ENCODE peak calls at places on chromosomes 11 and 22, in seven cellular contexts. One of them, this sample, is unnamed.

GRCh38 chr11:1837171-1838076 is 1.4 kb upstream of the TNNI2 start:
- DNase-seq in left ventricle myocardium inferior: peak; percentile 69
- DNase-seq in pancreas: peak; percentile 60
- DNase-seq in GM13977: peak; percentile 96
- DNase-seq in CD4-positive, alpha-beta T cell: peak; percentile 76
- DNase-seq in WTC11: peak; percentile 88
- DNase-seq in epithelial cell of esophagus: peak; percentile 51
- DNase-seq in this sample: peak; percentile 89

GRCh38 chr22:41217553-41218157 is 12.5 kb downstream of the L3MBTL2 start:
- DNase-seq in left ventricle myocardium inferior: peak; percentile 80
- DNase-seq in pancreas: no peak
- DNase-seq in GM13977: peak; percentile 71
- DNase-seq in CD4-positive, alpha-beta T cell: peak; percentile 29
- DNase-seq in WTC11: peak; percentile 52
- DNase-seq in epithelial cell of esophagus: peak; percentile 87
- DNase-seq in this sample: peak; percentile 77

GRCh38 chr22:31102441-31103081 is 4.8 kb downstream of the SELENOM start:
- DNase-seq in left ventricle myocardium inferior: peak; percentile 72
- DNase-seq in pancreas: peak; percentile 31
- DNase-seq in GM13977: no peak
- DNase-seq in CD4-positive, alpha-beta T cell: no peak
- DNase-seq in WTC11: no peak
- DNase-seq in epithelial cell of esophagus: peak; percentile 80
- DNase-seq in this sample: no peak

GRCh38 chr22:27990879-27991278 is 71.8 kb upstream of the PITPNB start:
- DNase-seq in left ventricle myocardium inferior: peak; percentile 81
- DNase-seq in pancreas: no peak
- DNase-seq in GM13977: peak; percentile 68
- DNase-seq in CD4-positive, alpha-beta T cell: no peak
- DNase-seq in WTC11: peak; percentile 83
- DNase-seq in epithelial cell of esophagus: peak; percentile 10
- DNase-seq in this sample: peak; percentile 55

GRCh38 chr22:37880668-37881440 is 25.2 kb upstream of the MICALL1 start:
- DNase-seq in left ventricle myocardium inferior: no peak
- DNase-seq in pancreas: no peak
- DNase-seq in GM13977: no peak
- DNase-seq in CD4-positive, alpha-beta T cell: no peak
- DNase-seq in WTC11: no peak
- DNase-seq in epithelial cell of esophagus: peak; percentile 68
- DNase-seq in this sample: no peak

GRCh38 chr11:2892215-2893020 is 6.8 kb upstream of the CDKN1C start:
- DNase-seq in left ventricle myocardium inferior: peak; percentile 54
- DNase-seq in pancreas: no peak
- DNase-seq in GM13977: peak; percentile 86
- DNase-seq in CD4-positive, alpha-beta T cell: peak; percentile 66
- DNase-seq in WTC11: peak; percentile 84
- DNase-seq in epithelial cell of esophagus: peak; percentile 46
- DNase-seq in this sample: peak; percentile 80

GRCh38 chr11:83508804-83509203 is 222.6 kb upstream of the CCDC90B start:
- DNase-seq in left ventricle myocardium inferior: no peak
- DNase-seq in pancreas: no peak
- DNase-seq in GM13977: no peak
- DNase-seq in CD4-positive, alpha-beta T cell: no peak
- DNase-seq in WTC11: no peak
- DNase-seq in epithelial cell of esophagus: no peak
- DNase-seq in this sample: no peak

GRCh38 chr11:28743101-28743550 is 634.9 kb downstream of the METTL15 start:
- DNase-seq in left ventricle myocardium inferior: no peak
- DNase-seq in pancreas: no peak
- DNase-seq in GM13977: no peak
- DNase-seq in CD4-positive, alpha-beta T cell: no peak
- DNase-seq in WTC11: no peak
- DNase-seq in epithelial cell of esophagus: peak; percentile 48
- DNase-seq in this sample: no peak

GRCh38 chr22:23888615-23889401 is 5.4 kb upstream of the MIF start:
- DNase-seq in left ventricle myocardium inferior: no peak
- DNase-seq in pancreas: no peak
- DNase-seq in GM13977: no peak
- DNase-seq in CD4-positive, alpha-beta T cell: no peak
- DNase-seq in WTC11: no peak
- DNase-seq in epithelial cell of esophagus: no peak
- DNase-seq in this sample: no peak

GRCh38 chr11:120912504-120912903 is 111.4 kb upstream of the TBCEL start:
- DNase-seq in left ventricle myocardium inferior: no peak
- DNase-seq in pancreas: no peak
- DNase-seq in GM13977: peak; percentile 60
- DNase-seq in CD4-positive, alpha-beta T cell: no peak
- DNase-seq in WTC11: no peak
- DNase-seq in epithelial cell of esophagus: peak; percentile 40
- DNase-seq in this sample: peak; percentile 53

DNA sequence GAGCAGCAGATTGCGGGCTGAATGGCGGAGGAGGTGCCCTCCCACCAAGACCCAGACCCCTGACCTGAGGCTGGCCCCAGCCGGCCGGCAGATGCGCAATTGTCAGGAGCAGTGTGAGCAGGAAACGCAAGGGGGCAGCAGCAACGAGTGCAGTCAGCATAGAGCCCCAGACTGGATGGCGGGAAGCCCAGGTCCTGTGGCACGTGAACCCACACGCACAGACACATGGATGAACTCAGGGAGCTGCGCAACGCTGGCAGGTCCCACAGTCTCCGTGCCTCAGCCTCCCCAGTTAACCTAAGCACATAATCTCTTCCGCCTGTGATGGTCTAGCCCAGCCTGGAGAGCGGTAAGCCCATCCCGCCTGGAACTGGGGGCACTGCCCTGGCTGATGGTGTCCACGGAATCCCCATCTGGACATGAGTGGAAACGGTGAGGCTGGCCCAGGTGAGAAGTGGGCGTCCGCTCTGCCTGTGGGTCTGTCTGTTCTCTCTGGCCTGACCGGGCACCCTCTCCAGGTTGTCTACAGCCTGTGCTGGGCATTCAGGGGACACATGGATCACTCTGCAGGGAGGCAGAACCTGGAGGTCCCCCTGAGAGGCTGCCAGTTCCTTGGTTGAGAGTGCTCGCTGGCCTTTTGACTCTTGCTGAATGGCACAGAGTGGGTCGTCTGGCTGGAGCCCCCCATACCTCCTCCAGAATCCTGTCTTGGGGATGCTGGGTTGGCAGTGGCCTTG is 626 bp upstream of the TBX10 start:
- DNase-seq in left ventricle myocardium inferior: no peak
- DNase-seq in pancreas: peak; percentile 52
- DNase-seq in GM13977: no peak
- DNase-seq in CD4-positive, alpha-beta T cell: peak; percentile 58
- DNase-seq in WTC11: peak; percentile 89
- DNase-seq in epithelial cell of esophagus: peak; percentile 51
- DNase-seq in this sample: peak; percentile 80
- TF ChIP-seq CTCF in left ventricle myocardium inferior: peak; percentile 67
- TF ChIP-seq CTCF in pancreas: peak; percentile 59
- TF ChIP-seq CTCF in GM13977: peak; percentile 63
- TF ChIP-seq CTCF in CD4-positive, alpha-beta T cell: peak; percentile 48
- TF ChIP-seq CTCF in WTC11: peak; percentile 52
- TF ChIP-seq CTCF in epithelial cell of esophagus: peak; percentile 71
- TF ChIP-seq CTCF in this sample: peak; percentile 81

GRCh38 chr11:65546217-65546958 is 11.8 kb downstream of the LTBP3 start:
- DNase-seq in left ventricle myocardium inferior: peak; percentile 77
- DNase-seq in pancreas: peak; percentile 94
- DNase-seq in GM13977: peak; percentile 99
- DNase-seq in CD4-positive, alpha-beta T cell: peak; percentile 98
- DNase-seq in WTC11: peak; percentile 99
- DNase-seq in epithelial cell of esophagus: peak; percentile 88
- DNase-seq in this sample: peak; percentile 98

GRCh38 chr11:65549088-65549487 is 9.1 kb downstream of the LTBP3 start:
- DNase-seq in left ventricle myocardium inferior: no peak
- DNase-seq in pancreas: no peak
- DNase-seq in GM13977: no peak
- DNase-seq in CD4-positive, alpha-beta T cell: no peak
- DNase-seq in WTC11: no peak
- DNase-seq in epithelial cell of esophagus: no peak
- DNase-seq in this sample: no peak

GRCh38 chr11:65545853-65546216 is 12.3 kb downstream of the LTBP3 start:
- DNase-seq in left ventricle myocardium inferior: no peak
- DNase-seq in pancreas: no peak
- DNase-seq in GM13977: no peak
- DNase-seq in CD4-positive, alpha-beta T cell: no peak
- DNase-seq in WTC11: no peak
- DNase-seq in epithelial cell of esophagus: no peak
- DNase-seq in this sample: no peak

GRCh38 chr11:65551572-65552398 is 6.4 kb downstream of the LTBP3 start:
- DNase-seq in left ventricle myocardium inferior: peak; percentile 45
- DNase-seq in pancreas: peak; percentile 79
- DNase-seq in GM13977: peak; percentile 79
- DNase-seq in CD4-positive, alpha-beta T cell: peak; percentile 60
- DNase-seq in WTC11: peak; percentile 89
- DNase-seq in epithelial cell of esophagus: peak; percentile 54
- DNase-seq in this sample: peak; percentile 75

GRCh38 chr11:65547446-65548125 is 10.6 kb downstream of the LTBP3 start:
- DNase-seq in left ventricle myocardium inferior: no peak
- DNase-seq in pancreas: no peak
- DNase-seq in GM13977: no peak
- DNase-seq in CD4-positive, alpha-beta T cell: peak; percentile 29
- DNase-seq in WTC11: peak; percentile 52
- DNase-seq in epithelial cell of esophagus: no peak
- DNase-seq in this sample: no peak
- TF ChIP-seq CTCF in left ventricle myocardium inferior: no peak
- TF ChIP-seq CTCF in pancreas: no peak
- TF ChIP-seq CTCF in GM13977: no peak
- TF ChIP-seq CTCF in CD4-positive, alpha-beta T cell: peak; percentile 23
- TF ChIP-seq CTCF in WTC11: peak; percentile 41
- TF ChIP-seq CTCF in epithelial cell of esophagus: no peak
- TF ChIP-seq CTCF in this sample: no peak

GRCh38 chr11:71373791-71374454 is 74.3 kb downstream of the DHCR7 start:
- DNase-seq in left ventricle myocardium inferior: no peak
- DNase-seq in pancreas: no peak
- DNase-seq in GM13977: no peak
- DNase-seq in CD4-positive, alpha-beta T cell: no peak
- DNase-seq in WTC11: no peak
- DNase-seq in epithelial cell of esophagus: no peak
- DNase-seq in this sample: peak; percentile 26

GRCh38 chr11:71370020-71370747 is 78.0 kb downstream of the DHCR7 start:
- DNase-seq in left ventricle myocardium inferior: no peak
- DNase-seq in pancreas: no peak
- DNase-seq in GM13977: no peak
- DNase-seq in CD4-positive, alpha-beta T cell: no peak
- DNase-seq in WTC11: no peak
- DNase-seq in epithelial cell of esophagus: no peak
- DNase-seq in this sample: no peak

GRCh38 chr11:71371674-71372069 is 76.5 kb downstream of the DHCR7 start:
- DNase-seq in left ventricle myocardium inferior: no peak
- DNase-seq in pancreas: no peak
- DNase-seq in GM13977: no peak
- DNase-seq in CD4-positive, alpha-beta T cell: no peak
- DNase-seq in WTC11: no peak
- DNase-seq in epithelial cell of esophagus: no peak
- DNase-seq in this sample: no peak

GRCh38 chr11:71370895-71371673 is 77.1 kb downstream of the DHCR7 start:
- DNase-seq in left ventricle myocardium inferior: no peak
- DNase-seq in pancreas: no peak
- DNase-seq in GM13977: no peak
- DNase-seq in CD4-positive, alpha-beta T cell: no peak
- DNase-seq in WTC11: peak; percentile 56
- DNase-seq in epithelial cell of esophagus: no peak
- DNase-seq in this sample: no peak

GRCh38 chr11:71372693-71373657 is 75.2 kb downstream of the DHCR7 start:
- DNase-seq in left ventricle myocardium inferior: no peak
- DNase-seq in pancreas: no peak
- DNase-seq in GM13977: no peak
- DNase-seq in CD4-positive, alpha-beta T cell: no peak
- DNase-seq in WTC11: no peak
- DNase-seq in epithelial cell of esophagus: peak; percentile 42
- DNase-seq in this sample: no peak
- TF ChIP-seq CTCF in left ventricle myocardium inferior: peak; percentile 37
- TF ChIP-seq CTCF in pancreas: no peak
- TF ChIP-seq CTCF in GM13977: peak; percentile 5
- TF ChIP-seq CTCF in CD4-positive, alpha-beta T cell: no peak
- TF ChIP-seq CTCF in WTC11: no peak
- TF ChIP-seq CTCF in epithelial cell of esophagus: peak; percentile 67
- TF ChIP-seq CTCF in this sample: no peak

DNA sequence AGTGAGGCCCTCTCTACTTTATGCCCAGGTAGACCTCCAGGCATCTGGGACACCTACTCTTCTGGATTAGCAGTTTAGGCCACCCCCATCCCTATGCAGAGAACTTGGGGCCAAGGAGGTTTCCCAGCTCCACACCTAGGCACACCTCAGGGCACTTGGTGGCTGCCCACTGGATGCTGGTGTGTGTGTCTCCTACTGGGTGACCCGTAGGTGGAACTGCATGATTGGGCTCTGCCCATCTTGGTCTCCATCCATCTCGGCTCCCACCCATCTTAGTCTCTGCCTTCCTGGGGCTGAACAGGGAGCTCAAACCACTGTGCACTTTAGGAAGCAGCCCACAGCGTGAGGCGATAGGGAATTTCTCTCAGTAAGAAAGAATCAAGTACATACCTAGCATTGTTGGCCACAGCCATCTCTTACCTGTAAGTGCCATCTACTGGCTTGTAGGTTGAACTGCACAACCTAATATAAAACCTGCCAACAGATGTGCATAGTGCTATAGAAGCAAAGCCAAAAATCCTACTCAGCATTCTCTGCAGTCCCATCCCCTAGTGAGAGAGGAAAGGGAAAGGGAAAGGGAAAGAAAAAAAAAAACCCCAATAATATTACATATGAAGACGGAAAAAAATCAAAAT is 61.6 kb upstream of the PTPN5 start:
- DNase-seq in left ventricle myocardium inferior: no peak
- DNase-seq in pancreas: no peak
- DNase-seq in GM13977: peak; percentile 10
- DNase-seq in CD4-positive, alpha-beta T cell: no peak
- DNase-seq in WTC11: peak; percentile 36
- DNase-seq in epithelial cell of esophagus: peak; percentile 70
- DNase-seq in this sample: peak; percentile 30
- TF ChIP-seq CTCF in left ventricle myocardium inferior: no peak
- TF ChIP-seq CTCF in pancreas: peak; percentile 47
- TF ChIP-seq CTCF in GM13977: peak; percentile 71
- TF ChIP-seq CTCF in CD4-positive, alpha-beta T cell: no peak
- TF ChIP-seq CTCF in WTC11: peak; percentile 45
- TF ChIP-seq CTCF in epithelial cell of esophagus: peak; percentile 74
- TF ChIP-seq CTCF in this sample: peak; percentile 46

This sample was measured in GM10248.